ENCODE peak calls at places on chromosomes 13 and 19, in four cellular contexts. P is upper lobe of left lung, U is heart left ventricle, N is right lobe of liver. O is an unnamed sample.

GRCh38 chr19:30864460-30865215 is 484.6 kb downstream of the TSHZ3 start:
- ATAC-seq in P (no peak), U (no peak), N (peak), O (no peak)

GRCh38 chr13:114315074-114315785 is 927 bp downstream of the CHAMP1 start:
- ATAC-seq in P (no peak), U (no peak), N (no peak), O (no peak)

GRCh38 chr13:98989469-98990235 is 11.8 kb upstream of the DOCK9 start:
- ATAC-seq in P (no peak), U (no peak), N (no peak), O (no peak)

GRCh38 chr19:11849264-11849615 is 714 bp downstream of the ZNF439 start:
- ATAC-seq in P (no peak), U (no peak), N (peak), O (no peak)

GRCh38 chr13:90882551-90882950 is 464.9 kb upstream of the MIR17HG start:
- ATAC-seq in P (no peak), U (no peak), N (no peak), O (no peak)

GRCh38 chr13:41179593-41180250 is 14.6 kb downstream of the KBTBD7 start:
- ATAC-seq in P (no peak), U (no peak), N (no peak), O (no peak)

GRCh38 chr19:14775855-14776254 is 2.5 kb downstream of the ADGRE2 start:
- ATAC-seq in P (no peak), U (peak), N (peak), O (no peak)

GRCh38 chr13:43316997-43317396 is 293.6 kb downstream of the DNAJC15 start:
- ATAC-seq in P (peak), U (peak), N (peak), O (peak)

GRCh38 chr19:4633140-4633967 is 6.0 kb upstream of the TNFAIP8L1 start:
- ATAC-seq in P (peak), U (peak), N (peak), O (peak)

GRCh38 chr13:75364131-75364713 is 117.7 kb downstream of the TBC1D4 start:
- ATAC-seq in P (no peak), U (no peak), N (no peak), O (no peak)

GRCh38 chr19:38634757-38635482 is 12.5 kb upstream of the ACTN4 start:
- ATAC-seq in P (peak), U (peak), N (peak), O (peak)

GRCh38 chr13:28744656-28745055 is 25.9 kb upstream of the SLC46A3 start:
- ATAC-seq in P (no peak), U (no peak), N (peak), O (no peak)

GRCh38 chr19:18987456-18987855 is 45.9 kb downstream of the SUGP2 start:
- ATAC-seq in P (no peak), U (no peak), N (no peak), O (no peak)

GRCh38 chr13:42102961-42103688 is 54.7 kb downstream of the DGKH start:
- ATAC-seq in P (no peak), U (no peak), N (no peak), O (no peak)

GRCh38 chr13:60398949-60399589 is 2.0 kb downstream of the TDRD3 start:
- ATAC-seq in P (no peak), U (no peak), N (no peak), O (no peak)

GRCh38 chr19:48696353-48697010 is 711 bp downstream of the FUT2 start:
- ATAC-seq in P (peak), U (peak), N (peak), O (no peak)

GRCh38 chr13:80962173-80962572 is 621.2 kb upstream of the SPRY2 start:
- ATAC-seq in P (no peak), U (no peak), N (no peak), O (no peak)

GRCh38 chr19:49677232-49677881 is at the start of gene PRMT1:
- ATAC-seq in P (no peak), U (no peak), N (peak), O (no peak)

GRCh38 chr19:13128583-13128982 is 10.5 kb downstream of the NACC1 start:
- ATAC-seq in P (peak), U (peak), N (peak), O (no peak)

GRCh38 chr13:20221772-20222171 is 10.3 kb downstream of the GJB6 start:
- ATAC-seq in P (no peak), U (no peak), N (no peak), O (no peak)

GRCh38 chr13:100088282-100088647 is 628 bp upstream of the PCCA start:
- ATAC-seq in P (no peak), U (peak), N (peak), O (no peak)

DNA sequence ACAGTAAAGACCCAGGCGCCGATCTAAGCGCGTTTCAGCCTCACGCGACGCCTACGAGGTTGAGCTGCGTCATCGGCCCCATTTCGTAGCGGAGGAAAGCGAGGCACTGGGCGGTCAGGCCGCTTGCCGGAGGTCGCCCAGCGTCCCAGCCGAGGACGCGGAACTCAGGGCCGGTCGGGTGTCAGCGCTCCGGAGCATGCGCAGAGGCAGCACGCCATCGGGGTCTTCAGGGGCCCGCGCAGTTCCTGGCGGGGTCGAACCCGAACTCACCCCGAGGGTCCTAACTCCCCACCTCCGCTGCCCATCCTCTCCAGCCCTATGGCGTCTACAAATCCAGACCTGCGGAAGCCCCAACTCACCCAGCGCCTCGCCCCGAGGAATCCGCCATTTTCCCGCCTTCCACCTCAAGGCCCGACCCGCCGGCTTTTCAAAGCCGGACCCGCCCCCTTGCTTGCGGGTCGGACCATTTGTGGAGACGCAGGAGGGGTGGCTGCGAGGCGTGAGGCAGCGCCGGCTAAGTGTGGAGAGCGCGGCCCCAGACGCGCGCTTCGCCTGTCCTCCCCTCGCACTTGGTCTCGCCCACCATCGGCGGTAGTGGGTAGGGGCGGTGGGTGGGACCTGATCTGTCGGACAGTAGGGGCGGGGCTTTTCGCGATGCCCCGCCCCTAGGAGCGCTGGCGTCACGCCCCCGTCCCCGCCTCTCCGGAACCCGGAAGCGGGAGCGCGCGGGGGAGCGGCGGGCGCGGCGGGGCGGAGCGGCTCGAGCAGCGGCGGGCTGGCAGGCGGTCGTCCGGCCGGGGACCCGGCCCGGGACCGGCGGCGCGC is at the start of the genes HAUS8 and MYO9B:
- ATAC-seq in P (peak), U (peak), N (peak), O (peak)
- TF ChIP-seq POLR2A in P (no peak), U (no peak), N (peak), O (peak)

DNA sequence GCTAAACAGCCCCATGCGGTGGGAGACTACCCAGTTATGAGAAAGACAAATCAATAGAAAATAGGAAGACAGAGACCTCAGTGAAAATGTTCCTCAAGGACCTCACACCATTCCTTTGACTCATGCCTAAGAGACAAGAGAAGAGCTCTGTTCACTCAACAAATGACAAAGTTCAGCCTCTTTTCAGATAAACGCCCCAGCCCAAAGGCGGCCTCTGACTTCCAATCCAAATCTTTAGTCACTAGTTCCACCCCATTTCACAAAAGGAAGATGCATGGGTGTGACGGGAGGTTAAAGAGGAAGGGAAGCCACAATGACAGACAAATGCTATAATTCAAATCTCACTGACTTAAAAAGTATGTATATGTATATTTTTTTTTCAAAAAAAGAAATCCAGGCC is 8.1 kb downstream of the CARS2 start:
- ATAC-seq in P (no peak), U (no peak), N (no peak), O (no peak)
- H3K27ac ChIP-seq in P (no peak), U (peak), N (no peak), O (no peak)

GRCh38 chr13:78658630-78659449 is at the start of gene OBI1:
- ATAC-seq in P (peak), U (peak), N (peak), O (peak)
- TF ChIP-seq POLR2A in P (peak), U (no peak), N (peak), O (no peak)

GRCh38 chr19:33862991-33863390 is 66.3 kb downstream of the KCTD15 start:
- ATAC-seq in P (no peak), U (peak), N (no peak), O (no peak)
- H3K27ac ChIP-seq in P (no peak), U (no peak), N (no peak), O (no peak)

GRCh38 chr19:45417151-45417550 is 6.6 kb downstream of the ERCC1 start:
- ATAC-seq in P (no peak), U (no peak), N (no peak), O (no peak)
- TF ChIP-seq POLR2A in P (no peak), U (no peak), N (no peak), O (no peak)

GRCh38 chr19:1857648-1858326 is 5.6 kb downstream of the KLF16 start:
- ATAC-seq in P (no peak), U (no peak), N (no peak), O (no peak)
- H3K27ac ChIP-seq in P (peak), U (peak), N (peak), O (peak)

DNA sequence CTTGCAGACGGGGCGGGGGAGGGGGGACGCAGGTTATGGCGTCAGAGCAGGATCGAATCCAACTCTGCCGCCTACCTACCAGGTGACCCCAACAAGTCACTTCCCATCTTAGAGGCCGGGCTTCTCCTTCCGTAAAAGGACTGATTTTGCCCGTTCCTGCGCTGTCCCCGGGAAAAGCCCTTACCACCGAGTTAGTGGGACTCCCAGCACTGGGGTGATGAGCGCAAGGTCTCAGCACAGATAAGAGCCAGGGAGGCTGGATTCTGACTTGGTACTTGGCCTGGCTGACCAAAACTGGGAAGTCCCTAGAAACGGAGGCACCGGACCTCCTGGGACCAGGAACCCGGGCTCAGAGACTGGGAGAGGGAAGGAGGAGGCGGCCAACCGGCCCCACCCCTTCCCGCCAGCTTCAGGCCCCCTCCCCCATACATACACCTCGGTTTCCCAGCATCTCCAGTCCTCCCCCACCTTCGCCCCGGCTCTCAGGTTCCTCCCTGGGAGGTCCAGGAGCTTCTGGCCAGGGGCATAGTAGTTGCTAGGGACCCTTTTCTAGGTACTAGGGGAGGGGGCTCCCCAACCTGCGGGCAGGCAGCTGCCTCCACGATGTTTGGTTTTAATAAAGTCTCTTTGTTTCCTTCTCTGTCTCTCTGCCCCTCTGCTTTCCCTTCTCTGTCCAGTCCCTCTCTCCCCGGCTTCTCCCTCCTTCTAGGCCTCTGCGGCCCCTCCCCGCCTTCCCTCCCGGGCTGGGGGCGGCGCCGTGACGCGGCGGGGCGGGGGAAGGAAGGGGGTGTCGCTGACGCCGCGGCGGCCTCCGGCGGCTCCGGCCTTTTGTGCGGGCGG is at the start of gene GRAMD1A:
- ATAC-seq in P (peak), U (peak), N (peak), O (peak)
- TF ChIP-seq POLR2A in P (peak), U (peak), N (peak), O (peak)

O was measured in gastroesophageal sphincter.